ENCODE peak calls at places on chromosome 13, in six cellular contexts. One of them, this sample, is unnamed.

GRCh38 chr13:75151081-75151643 is 330.8 kb downstream of the TBC1D4 start:
- DNase-seq in IMR-90: peak; percentile 52
- DNase-seq in GM12878: no peak
- DNase-seq in SK-N-SH: no peak
- DNase-seq in H1: no peak
- DNase-seq in K562: no peak
- DNase-seq in this sample: no peak

GRCh38 chr13:72255908-72256307 is 388.9 kb upstream of the DACH1 start:
- DNase-seq in IMR-90: no peak
- DNase-seq in GM12878: no peak
- DNase-seq in SK-N-SH: peak; percentile 19
- DNase-seq in H1: peak; percentile 52
- DNase-seq in K562: no peak
- DNase-seq in this sample: peak; percentile 9

GRCh38 chr13:41693434-41693833 is 236.1 kb downstream of the RGCC start:
- DNase-seq in IMR-90: no peak
- DNase-seq in GM12878: no peak
- DNase-seq in SK-N-SH: no peak
- DNase-seq in H1: no peak
- DNase-seq in K562: no peak
- DNase-seq in this sample: no peak

GRCh38 chr13:94121686-94122085 is 357.8 kb downstream of the DCT start:
- DNase-seq in IMR-90: peak; percentile 86
- DNase-seq in GM12878: no peak
- DNase-seq in SK-N-SH: no peak
- DNase-seq in H1: no peak
- DNase-seq in K562: no peak
- DNase-seq in this sample: no peak

GRCh38 chr13:114063545-114064515 is 68.6 kb downstream of the RASA3 start:
- DNase-seq in IMR-90: peak; percentile 61
- DNase-seq in GM12878: no peak
- DNase-seq in SK-N-SH: peak; percentile 75
- DNase-seq in H1: no peak
- DNase-seq in K562: peak; percentile 32
- DNase-seq in this sample: no peak

GRCh38 chr13:50543767-50544166 is 299.7 kb downstream of the DLEU7 start:
- DNase-seq in IMR-90: peak; percentile 91
- DNase-seq in GM12878: no peak
- DNase-seq in SK-N-SH: no peak
- DNase-seq in H1: no peak
- DNase-seq in K562: no peak
- DNase-seq in this sample: no peak

GRCh38 chr13:112587767-112588489 is at the start of gene TUBGCP3:
- DNase-seq in IMR-90: peak; percentile 78
- DNase-seq in GM12878: no peak
- DNase-seq in SK-N-SH: peak; percentile 97
- DNase-seq in H1: peak; percentile 87
- DNase-seq in K562: peak; percentile 69
- DNase-seq in this sample: peak; percentile 63

GRCh38 chr13:28679628-28680027 is 20.7 kb downstream of the POMP start:
- DNase-seq in IMR-90: peak; percentile 31
- DNase-seq in GM12878: no peak
- DNase-seq in SK-N-SH: no peak
- DNase-seq in H1: no peak
- DNase-seq in K562: no peak
- DNase-seq in this sample: peak; percentile 9

GRCh38 chr13:111958612-111959395 is 108.1 kb upstream of the SOX1 start:
- DNase-seq in IMR-90: no peak
- DNase-seq in GM12878: no peak
- DNase-seq in SK-N-SH: no peak
- DNase-seq in H1: no peak
- DNase-seq in K562: no peak
- DNase-seq in this sample: no peak

GRCh38 chr13:90331974-90332373 is 1015.5 kb upstream of the MIR17HG start:
- DNase-seq in IMR-90: no peak
- DNase-seq in GM12878: no peak
- DNase-seq in SK-N-SH: no peak
- DNase-seq in H1: no peak
- DNase-seq in K562: no peak
- DNase-seq in this sample: no peak

GRCh38 chr13:21965095-21965494 is 294.2 kb downstream of the FGF9 start:
- DNase-seq in IMR-90: no peak
- DNase-seq in GM12878: no peak
- DNase-seq in SK-N-SH: no peak
- DNase-seq in H1: no peak
- DNase-seq in K562: no peak
- DNase-seq in this sample: no peak

GRCh38 chr13:97109256-97109655 is 112.9 kb upstream of the MBNL2 start:
- DNase-seq in IMR-90: no peak
- DNase-seq in GM12878: no peak
- DNase-seq in SK-N-SH: no peak
- DNase-seq in H1: no peak
- DNase-seq in K562: no peak
- DNase-seq in this sample: no peak

GRCh38 chr13:46100191-46100877 is 4.5 kb downstream of the CPB2 start:
- DNase-seq in IMR-90: no peak
- DNase-seq in GM12878: no peak
- DNase-seq in SK-N-SH: no peak
- DNase-seq in H1: no peak
- DNase-seq in K562: no peak
- DNase-seq in this sample: no peak

DNA sequence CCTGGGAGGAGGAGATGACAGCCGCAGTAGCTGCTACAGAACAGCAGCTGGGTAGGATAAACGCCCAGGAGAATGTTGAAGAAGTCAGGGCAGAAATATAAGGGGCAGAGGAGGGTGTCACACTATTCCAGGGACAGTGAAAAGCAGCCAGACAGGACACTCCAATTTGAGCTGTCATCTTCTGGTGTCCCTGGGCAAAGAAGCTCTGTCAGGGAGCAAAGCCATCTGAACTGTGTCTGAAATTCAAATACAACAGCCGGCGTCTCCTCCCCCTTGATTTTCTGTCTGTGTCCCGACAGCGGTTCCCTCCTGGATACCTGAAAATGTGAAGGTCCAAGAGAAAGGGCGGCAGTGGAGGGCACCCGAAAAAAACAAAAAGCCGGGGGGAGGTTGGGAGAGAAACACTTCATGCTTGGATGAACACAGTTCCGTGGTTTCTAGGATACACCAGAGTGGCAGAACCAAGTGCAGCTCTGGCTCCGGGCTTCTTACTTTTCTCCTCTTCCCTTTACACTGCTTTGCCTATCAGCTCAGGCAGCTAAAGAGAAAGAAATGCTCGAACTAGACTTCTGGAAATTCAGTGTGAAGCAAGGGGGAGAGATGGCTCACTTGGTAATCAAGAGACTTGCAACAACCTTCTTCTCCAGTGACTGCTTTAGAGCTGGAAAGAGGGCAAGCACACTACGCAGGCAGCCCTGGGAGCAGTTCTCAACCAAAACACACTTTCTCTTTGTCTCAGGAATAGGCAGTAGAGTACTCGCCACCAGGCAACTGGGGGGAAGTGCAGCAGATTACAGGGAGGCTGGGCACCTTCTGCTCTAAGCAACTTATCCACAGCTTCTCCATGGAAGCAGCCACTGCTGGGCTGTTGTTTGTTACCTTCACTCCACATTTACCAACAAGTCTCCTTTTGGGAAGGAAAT is 465.6 kb downstream of the ITGBL1 start:
- DNase-seq in IMR-90: no peak
- DNase-seq in GM12878: no peak
- DNase-seq in SK-N-SH: peak; percentile 73
- DNase-seq in H1: no peak
- DNase-seq in K562: no peak
- DNase-seq in this sample: no peak
- TF ChIP-seq USF2 in IMR-90: no peak
- TF ChIP-seq USF2 in GM12878: no peak
- TF ChIP-seq USF2 in SK-N-SH: no peak
- TF ChIP-seq USF2 in H1: no peak
- TF ChIP-seq USF2 in K562: no peak
- TF ChIP-seq USF2 in this sample: no peak

GRCh38 chr13:99636728-99637353 is 135.6 kb downstream of the TM9SF2 start:
- DNase-seq in IMR-90: no peak
- DNase-seq in GM12878: no peak
- DNase-seq in SK-N-SH: no peak
- DNase-seq in H1: no peak
- DNase-seq in K562: no peak
- DNase-seq in this sample: no peak
- H2AFZ ChIP-seq in IMR-90: no peak overlapping the region
- H2AFZ ChIP-seq in GM12878: no peak overlapping the region
- H2AFZ ChIP-seq in SK-N-SH: no peak overlapping the region
- H2AFZ ChIP-seq in H1: no peak overlapping the region
- H2AFZ ChIP-seq in K562: no peak overlapping the region
- H2AFZ ChIP-seq in this sample: no peak overlapping the region

GRCh38 chr13:73985789-73986188 is 148.4 kb downstream of the KLF12 start:
- DNase-seq in IMR-90: no peak
- DNase-seq in GM12878: no peak
- DNase-seq in SK-N-SH: no peak
- DNase-seq in H1: no peak
- DNase-seq in K562: no peak
- DNase-seq in this sample: no peak

GRCh38 chr13:73983109-73983508 is 151.1 kb downstream of the KLF12 start:
- DNase-seq in IMR-90: no peak
- DNase-seq in GM12878: no peak
- DNase-seq in SK-N-SH: no peak
- DNase-seq in H1: no peak
- DNase-seq in K562: no peak
- DNase-seq in this sample: no peak

GRCh38 chr13:73984201-73984600 is 150.0 kb downstream of the KLF12 start:
- DNase-seq in IMR-90: no peak
- DNase-seq in GM12878: no peak
- DNase-seq in SK-N-SH: no peak
- DNase-seq in H1: no peak
- DNase-seq in K562: no peak
- DNase-seq in this sample: no peak

GRCh38 chr13:73987618-73988017 is 146.6 kb downstream of the KLF12 start:
- DNase-seq in IMR-90: no peak
- DNase-seq in GM12878: no peak
- DNase-seq in SK-N-SH: no peak
- DNase-seq in H1: no peak
- DNase-seq in K562: no peak
- DNase-seq in this sample: no peak

GRCh38 chr13:73984949-73985691 is 149.1 kb downstream of the KLF12 start:
- DNase-seq in IMR-90: no peak
- DNase-seq in GM12878: no peak
- DNase-seq in SK-N-SH: no peak
- DNase-seq in H1: no peak
- DNase-seq in K562: no peak
- DNase-seq in this sample: no peak
- TF ChIP-seq USF2 in IMR-90: no peak
- TF ChIP-seq USF2 in GM12878: no peak
- TF ChIP-seq USF2 in SK-N-SH: no peak
- TF ChIP-seq USF2 in H1: no peak
- TF ChIP-seq USF2 in K562: no peak
- TF ChIP-seq USF2 in this sample: no peak

DNA sequence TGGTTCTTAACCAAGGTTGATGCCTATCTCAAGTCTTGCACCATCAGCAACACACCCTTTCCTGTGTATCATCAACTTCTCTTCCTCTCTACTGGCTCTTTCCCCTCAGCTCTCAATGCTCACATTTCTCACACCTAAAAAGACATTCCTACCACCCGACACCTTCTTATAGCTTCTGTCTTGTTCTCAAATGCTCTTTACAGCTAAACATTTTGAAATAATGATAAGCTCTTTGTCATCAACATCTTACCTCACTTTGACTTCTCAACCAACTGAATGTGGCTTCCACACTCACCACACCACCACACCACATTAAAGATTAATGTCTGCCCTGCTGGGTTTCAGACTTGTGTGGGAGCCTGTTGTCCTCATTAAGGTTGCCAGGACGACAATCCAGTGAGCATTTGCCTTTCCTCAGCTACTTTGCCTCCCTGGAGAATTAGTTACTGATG is 67.8 kb downstream of the RXFP2 start:
- DNase-seq in IMR-90: no peak
- DNase-seq in GM12878: no peak
- DNase-seq in SK-N-SH: no peak
- DNase-seq in H1: no peak
- DNase-seq in K562: no peak
- DNase-seq in this sample: no peak
- H2AFZ ChIP-seq in IMR-90: no peak overlapping the region
- H2AFZ ChIP-seq in GM12878: no peak overlapping the region
- H2AFZ ChIP-seq in SK-N-SH: no peak overlapping the region
- H2AFZ ChIP-seq in H1: no peak overlapping the region
- H2AFZ ChIP-seq in K562: no peak overlapping the region
- H2AFZ ChIP-seq in this sample: no peak overlapping the region